ENCODE peak calls at places on chromosomes 7 and 10, in four cellular contexts. N is cardiac muscle cell, J is pancreas, Q is prostate gland. F is an unnamed sample.

GRCh38 chr7:155860461-155860839 is 48.2 kb upstream of the SHH start:
- DNase-seq in Q (no peak), N (no peak), J (no peak), F (no peak)

GRCh38 chr7:85030893-85031292 is 156.0 kb downstream of the SEMA3D start:
- DNase-seq in Q (no peak), N (peak; percentile 52), J (no peak), F (no peak)

GRCh38 chr10:78455873-78456272 is 422.2 kb downstream of the RPS24 start:
- DNase-seq in N (no peak), J (no peak), Q (no peak), F (no peak)

GRCh38 chr10:69422676-69423075 is 6.0 kb upstream of the TACR2 start:
- DNase-seq in Q (no peak), N (no peak), J (peak; percentile 21), F (no peak)

GRCh38 chr10:102117391-102118159 is 2.6 kb downstream of the LDB1 start:
- DNase-seq in J (peak; percentile 91), N (peak; percentile 88), Q (peak; percentile 82), F (peak; percentile 77)

GRCh38 chr10:79047875-79048638 is 20.7 kb upstream of the ZMIZ1 start:
- DNase-seq in N (no peak), J (peak; percentile 51), Q (no peak), F (no peak)

GRCh38 chr10:17074548-17074860 is 55.1 kb downstream of the CUBN start:
- DNase-seq in J (no peak), Q (no peak), N (no peak), F (no peak)

GRCh38 chr7:134820778-134821177 is 41.3 kb downstream of the CALD1 start:
- DNase-seq in N (no peak), J (no peak), Q (no peak), F (no peak)

GRCh38 chr10:67788028-67788886 is 49.7 kb downstream of the DNAJC12 start:
- DNase-seq in J (peak; percentile 90), Q (no peak), N (peak; percentile 61), F (peak; percentile 51)

GRCh38 chr10:67779455-67780205 is 58.4 kb downstream of the DNAJC12 start:
- DNase-seq in N (peak; percentile 87), J (no peak), Q (peak; percentile 67), F (peak; percentile 65)

GRCh38 chr7:155756322-155756721 is 55.9 kb downstream of the SHH start:
- DNase-seq in N (no peak), J (no peak), Q (no peak), F (no peak)

GRCh38 chr7:150458235-150458634 is 7.8 kb downstream of the GIMAP8 start:
- DNase-seq in N (no peak), J (no peak), Q (no peak), F (no peak)

GRCh38 chr10:106682175-106682574 is 482.3 kb downstream of the SORCS1 start:
- DNase-seq in J (no peak), N (no peak), Q (no peak), F (no peak)

GRCh38 chr10:60410970-60411369 is 21.3 kb upstream of the ANK3 start:
- DNase-seq in J (no peak), Q (no peak), N (no peak), F (no peak)

GRCh38 chr7:101717986-101718746 is 89.1 kb upstream of the MYL10 start:
- DNase-seq in N (no peak), Q (no peak), J (no peak), F (peak; percentile 32)

GRCh38 chr7:130154501-130155317 is 50.5 kb downstream of the TMEM209 start:
- DNase-seq in J (peak; percentile 84), N (no peak), Q (no peak), F (no peak)

GRCh38 chr10:25049966-25050365 is 33.6 kb downstream of the THNSL1 start:
- DNase-seq in Q (no peak), J (no peak), N (no peak), F (no peak)

GRCh38 chr10:4057725-4058513 is 272.9 kb upstream of the KLF6 start:
- DNase-seq in N (no peak), Q (no peak), J (no peak), F (no peak)

GRCh38 chr7:101419831-101420230 is 57.2 kb downstream of the COL26A1 start:
- DNase-seq in J (no peak), Q (no peak), N (no peak), F (no peak)

GRCh38 chr7:137975223-137975622 is 26.7 kb downstream of the CREB3L2 start:
- DNase-seq in Q (no peak), J (no peak), N (no peak), F (no peak)

GRCh38 chr7:21941570-21942224 is 4.0 kb downstream of the CDCA7L start:
- DNase-seq in N (no peak), J (no peak), Q (no peak), F (no peak)

GRCh38 chr7:87413951-87414381 is 61.5 kb downstream of the ABCB4 start:
- DNase-seq in Q (no peak), J (no peak), N (peak; percentile 42), F (no peak)

GRCh38 chr10:18683427-18683826 is 24.2 kb downstream of the ARL5B start:
- DNase-seq in N (no peak), J (no peak), Q (no peak), F (no peak)

GRCh38 chr10:19316204-19316870 is 267.7 kb downstream of the MALRD1 start:
- DNase-seq in N (no peak), Q (no peak), J (no peak), F (no peak)

GRCh38 chr7:43698461-43699255 is 30.7 kb downstream of the COA1 start:
- DNase-seq in N (no peak), Q (no peak), J (no peak), F (no peak)

GRCh38 chr7:15309891-15310290 is 251.9 kb downstream of the AGMO start:
- DNase-seq in N (no peak), J (no peak), Q (no peak), F (no peak)

GRCh38 chr7:47771301-47771989 is 176.8 kb downstream of the PKD1L1 start:
- DNase-seq in Q (no peak), J (no peak), N (no peak), F (no peak)

GRCh38 chr7:146285418-146285817 is 168.8 kb downstream of the CNTNAP2 start:
- DNase-seq in Q (no peak), N (no peak), J (no peak), F (no peak)

GRCh38 chr10:122566632-122567031 is 6.1 kb downstream of the DMBT1 start:
- DNase-seq in Q (no peak), N (no peak), J (no peak), F (no peak)

GRCh38 chr7:27161721-27162547 is 3.4 kb downstream of the HOXA9 start:
- DNase-seq in N (no peak), Q (no peak), J (peak; percentile 55), F (no peak)

GRCh38 chr10:49651917-49652316 is 27.5 kb upstream of the C10orf53 start:
- DNase-seq in N (no peak), Q (no peak), J (no peak), F (peak; percentile 25)

GRCh38 chr7:816751-817671 is 15.3 kb upstream of the SUN1 start:
- DNase-seq in N (peak; percentile 43), Q (no peak), J (peak; percentile 74), F (no peak)

GRCh38 chr7:85695041-85695990 is 508.5 kb upstream of the SEMA3D start:
- DNase-seq in N (no peak), J (no peak), Q (no peak), F (peak; percentile 52)

GRCh38 chr10:29140991-29141390 is 147.9 kb upstream of the LYZL1 start:
- DNase-seq in Q (no peak), N (no peak), J (no peak), F (no peak)

GRCh38 chr10:44926771-44927751 is 15.9 kb downstream of the TMEM72 start:
- DNase-seq in Q (no peak), J (no peak), N (no peak), F (no peak)

GRCh38 chr10:35208536-35208935 is 81.9 kb downstream of the CREM start:
- DNase-seq in Q (no peak), N (no peak), J (no peak), F (no peak)

GRCh38 chr7:99446096-99446495 is 7.4 kb downstream of the CPSF4 start:
- DNase-seq in J (no peak), N (no peak), Q (no peak), F (no peak)

GRCh38 chr7:99452541-99452940 is 13.4 kb downstream of the ATP5MF start:
- DNase-seq in Q (no peak), J (no peak), N (no peak), F (no peak)

GRCh38 chr7:99451936-99452335 is 13.2 kb downstream of the CPSF4 start:
- DNase-seq in N (no peak), J (no peak), Q (no peak), F (no peak)

GRCh38 chr7:99448855-99449254 is 10.1 kb downstream of the CPSF4 start:
- DNase-seq in J (no peak), N (no peak), Q (no peak), F (no peak)

GRCh38 chr7:99447943-99448342 is 9.2 kb downstream of the CPSF4 start:
- DNase-seq in J (no peak), Q (no peak), N (no peak), F (no peak)
- TF ChIP-seq CTCF in J (no peak), Q (no peak), N (no peak), F (no peak)

DNA sequence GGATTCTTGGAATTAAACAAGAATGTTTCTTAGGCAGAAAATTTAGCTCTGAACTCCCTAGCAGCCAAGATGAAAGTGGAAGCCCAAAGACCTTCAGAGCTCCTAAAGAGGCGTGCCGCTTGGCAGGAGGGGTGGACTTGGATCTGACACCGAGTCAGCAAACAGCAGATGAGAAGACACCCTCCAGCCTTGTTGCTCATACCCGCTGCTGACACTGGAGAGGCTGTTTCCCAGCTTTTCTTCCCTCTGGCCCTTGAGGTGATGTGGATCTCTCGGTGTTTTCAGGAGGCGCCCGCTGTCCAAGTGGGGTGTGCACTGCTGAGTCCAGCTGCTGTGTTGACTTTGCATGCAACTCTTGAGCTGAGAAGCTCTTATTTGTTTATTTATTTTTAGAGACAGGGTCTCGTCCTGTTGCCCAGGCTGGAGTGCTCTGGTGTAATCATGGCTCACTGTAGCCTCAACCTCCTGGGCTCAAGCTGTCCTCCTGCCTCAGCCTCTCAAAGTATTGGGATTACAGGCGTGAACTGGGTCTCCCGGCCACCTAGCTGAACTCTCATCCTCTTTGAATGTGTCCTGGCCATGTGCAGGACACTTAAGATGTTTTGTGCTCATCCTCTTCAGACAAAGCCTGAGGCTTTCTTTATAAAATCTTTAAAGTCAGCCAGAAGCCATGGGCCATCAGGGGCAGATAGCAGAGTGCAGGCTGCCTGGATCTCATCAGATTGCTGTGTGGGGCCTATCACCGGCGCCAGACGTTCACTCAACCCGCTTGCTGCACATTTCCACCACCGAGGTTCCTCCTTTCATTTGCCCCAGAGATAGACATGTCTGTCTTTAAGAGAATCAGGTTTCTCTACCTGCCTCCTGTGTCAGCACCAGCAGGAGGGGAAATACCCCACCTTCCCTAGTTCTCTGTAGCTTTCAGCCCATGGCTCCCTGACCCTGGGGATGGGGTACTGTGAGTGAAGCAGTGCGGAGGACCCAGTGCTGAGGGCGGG is 21.7 kb downstream of the SLC18A2 start:
- DNase-seq in N (no peak), J (no peak), Q (no peak), F (no peak)
- H3K27ac ChIP-seq in N (no peak overlapping the region), J (no peak overlapping the region), Q (no peak overlapping the region), F (no peak overlapping the region)

GRCh38 chr7:65269150-65269856 is 104.4 kb upstream of the ZNF92 start:
- DNase-seq in J (no peak), N (peak; percentile 96), Q (no peak), F (no peak)
- H3K4me3 ChIP-seq in J (peak overlapping the region; percentile 5), N (peak overlapping the region; percentile 38), Q (peak overlapping the region; percentile 1), F (no peak overlapping the region)

DNA sequence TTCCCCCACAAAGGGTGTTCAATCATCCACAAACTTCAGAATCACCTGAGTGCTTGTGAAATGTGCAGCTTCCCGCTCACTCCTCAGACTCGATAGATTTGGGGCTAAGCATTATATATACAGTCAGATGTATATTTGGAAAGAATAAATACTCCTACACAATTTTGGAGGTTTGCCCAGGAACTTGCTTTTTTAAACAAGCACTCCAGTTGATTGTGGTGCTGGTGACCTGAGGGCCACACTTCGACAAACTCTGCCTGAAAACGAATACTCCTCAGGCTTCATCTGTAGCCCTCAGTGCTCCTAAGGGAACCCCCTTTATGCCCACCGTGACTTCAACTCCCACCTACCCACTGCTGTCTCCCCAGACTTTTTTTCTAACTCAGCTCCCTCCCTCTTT is 211.6 kb downstream of the INHBA start:
- DNase-seq in N (no peak), J (no peak), Q (no peak), F (no peak)
- TF ChIP-seq CTCF in N (no peak), J (no peak), Q (no peak), F (no peak)